ENCODE peak calls at places on chromosomes 7 and 10, in seven cellular contexts. O, S, T, L, B, R and Y are unnamed samples.
A peak's percentile ranks its signal among the peaks of the same experiment; 100 is the strongest.

GRCh38 chr7:40870108-40870507 is 735.3 kb downstream of the SUGCT start:
- DNase-seq in O (no peak), S (no peak), T (no peak), L (no peak), B (no peak), R (no peak), Y (no peak)

GRCh38 chr7:134737561-134738353 is 41.7 kb upstream of the CALD1 start:
- DNase-seq in O (no peak), S (no peak), T (no peak), L (no peak), B (no peak), R (no peak), Y (peak; percentile 70)

GRCh38 chr10:60497364-60497763 is 107.7 kb upstream of the ANK3 start:
- DNase-seq in O (no peak), S (no peak), T (no peak), L (no peak), B (no peak), R (no peak), Y (no peak)

GRCh38 chr7:22565315-22565811 is 65.4 kb upstream of the STEAP1B start:
- DNase-seq in O (no peak), S (no peak), T (no peak), L (no peak), B (no peak), R (no peak), Y (no peak)

GRCh38 chr7:132004528-132004927 is 448.1 kb upstream of the PODXL start:
- DNase-seq in O (peak; percentile 79), S (no peak), T (no peak), L (peak; percentile 21), B (no peak), R (no peak), Y (no peak)

GRCh38 chr10:100637785-100638184 is 102.0 kb downstream of the HIF1AN start:
- DNase-seq in O (no peak), S (no peak), T (peak; percentile 87), L (no peak), B (no peak), R (peak; percentile 35), Y (no peak)

GRCh38 chr10:64365663-64366062 is 844.5 kb downstream of the REEP3 start:
- DNase-seq in O (no peak), S (no peak), T (no peak), L (no peak), B (no peak), R (no peak), Y (no peak)

GRCh38 chr10:19416164-19416563 is 367.6 kb downstream of the MALRD1 start:
- DNase-seq in O (no peak), S (no peak), T (no peak), L (no peak), B (no peak), R (no peak), Y (no peak)

GRCh38 chr7:6015917-6016652 is 7.0 kb downstream of the AIMP2 start:
- DNase-seq in O (no peak), S (peak; percentile 60), T (no peak), L (peak; percentile 84), B (peak; percentile 41), R (no peak), Y (peak; percentile 91)

GRCh38 chr10:5588080-5588453 is 63.3 kb downstream of the CALML3 start:
- DNase-seq in O (no peak), S (no peak), T (no peak), L (no peak), B (no peak), R (no peak), Y (no peak)

GRCh38 chr10:12902135-12902572 is 99.4 kb downstream of the CCDC3 start:
- DNase-seq in O (peak; percentile 79), S (no peak), T (peak; percentile 84), L (peak; percentile 65), B (peak; percentile 37), R (peak; percentile 50), Y (no peak)

GRCh38 chr7:98913612-98914011 is 35.3 kb downstream of the TRRAP start:
- DNase-seq in O (no peak), S (no peak), T (no peak), L (no peak), B (no peak), R (no peak), Y (no peak)

GRCh38 chr10:93826355-93826754 is 67.4 kb upstream of the SLC35G1 start:
- DNase-seq in O (no peak), S (no peak), T (no peak), L (no peak), B (no peak), R (no peak), Y (no peak)

GRCh38 chr7:132084776-132085388 is 491.4 kb downstream of the PLXNA4 start:
- DNase-seq in O (no peak), S (no peak), T (no peak), L (no peak), B (no peak), R (peak; percentile 21), Y (peak; percentile 4)

GRCh38 chr7:94656925-94657731 is 1.2 kb upstream of the SGCE start:
- DNase-seq in O (no peak), S (no peak), T (peak; percentile 51), L (no peak), B (no peak), R (no peak), Y (no peak)

GRCh38 chr7:95550546-95550945 is 45.8 kb downstream of the PDK4 start:
- DNase-seq in O (no peak), S (no peak), T (no peak), L (no peak), B (no peak), R (no peak), Y (no peak)

GRCh38 chr7:111145472-111145871 is 54.5 kb downstream of the LRRN3 start:
- DNase-seq in O (no peak), S (no peak), T (no peak), L (no peak), B (no peak), R (no peak), Y (no peak)

GRCh38 chr7:87474046-87474445 is 1.4 kb downstream of the ABCB4 start:
- DNase-seq in O (no peak), S (no peak), T (no peak), L (no peak), B (no peak), R (no peak), Y (no peak)

GRCh38 chr10:72764151-72764550 is 72.2 kb downstream of the MCU start:
- DNase-seq in O (no peak), S (no peak), T (no peak), L (no peak), B (no peak), R (peak; percentile 23), Y (no peak)

GRCh38 chr7:150448789-150449147 is 1.7 kb upstream of the GIMAP8 start:
- DNase-seq in O (no peak), S (peak; percentile 63), T (peak; percentile 91), L (peak; percentile 55), B (peak; percentile 85), R (peak; percentile 23), Y (peak; percentile 80)

GRCh38 chr7:4017081-4017480 is 665.0 kb upstream of the FOXK1 start:
- DNase-seq in O (peak; percentile 52), S (no peak), T (no peak), L (no peak), B (no peak), R (no peak), Y (no peak)

GRCh38 chr7:138468244-138469123 is 8.4 kb downstream of the TRIM24 start:
- DNase-seq in O (no peak), S (no peak), T (no peak), L (peak; percentile 33), B (no peak), R (no peak), Y (no peak)

GRCh38 chr10:103598654-103599115 is 105.2 kb downstream of the NEURL1 start:
- DNase-seq in O (no peak), S (no peak), T (peak; percentile 81), L (peak; percentile 72), B (peak; percentile 70), R (peak; percentile 72), Y (no peak)
- TF ChIP-seq POLR2AphosphoS5 in O (peak; percentile 11), S (no peak), T (no peak), L (peak; percentile 74), B (peak; percentile 19), R (peak; percentile 33), Y (no peak)

DNA sequence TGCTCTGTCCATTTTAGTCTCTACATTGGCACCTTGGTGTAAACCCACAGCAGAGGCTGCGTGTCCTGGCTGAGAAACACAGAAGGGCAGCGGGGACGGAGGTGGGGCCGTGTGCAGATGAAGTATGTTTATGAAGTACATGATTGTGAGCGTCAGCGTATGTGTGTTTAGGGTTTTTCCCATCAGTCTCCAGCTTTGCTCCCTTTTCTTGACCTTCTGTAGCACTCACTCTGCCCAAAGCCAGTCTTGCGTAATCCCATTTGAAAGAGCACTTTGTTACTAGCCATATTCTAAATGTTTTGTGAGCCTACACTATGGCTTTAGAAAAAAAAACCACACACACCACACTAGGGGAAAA is 750.8 kb upstream of the SORCS1 start:
- DNase-seq in O (no peak), S (no peak), T (no peak), L (no peak), B (no peak), R (peak; percentile 4), Y (no peak)
- H3K4me3 ChIP-seq in O (peak overlapping the region; percentile 30), S (peak overlapping the region; percentile 57), T (peak overlapping the region; percentile 90), L (no peak overlapping the region), B (peak overlapping the region; percentile 35), R (peak overlapping the region; percentile 13), Y (peak overlapping the region; percentile 34)

GRCh38 chr10:4343091-4343490 is 482.9 kb upstream of the AKR1E2 start:
- DNase-seq in O (no peak), S (no peak), T (no peak), L (no peak), B (no peak), R (no peak), Y (no peak)

GRCh38 chr10:4346257-4346656 is 479.8 kb upstream of the AKR1E2 start:
- DNase-seq in O (no peak), S (no peak), T (no peak), L (no peak), B (no peak), R (no peak), Y (no peak)

GRCh38 chr10:4343798-4344370 is 482.1 kb upstream of the AKR1E2 start:
- DNase-seq in O (no peak), S (no peak), T (no peak), L (no peak), B (no peak), R (no peak), Y (no peak)

GRCh38 chr10:4345842-4346241 is 480.2 kb upstream of the AKR1E2 start:
- DNase-seq in O (no peak), S (no peak), T (no peak), L (no peak), B (no peak), R (no peak), Y (no peak)

GRCh38 chr10:4344544-4344994 is 481.4 kb upstream of the AKR1E2 start:
- DNase-seq in O (no peak), S (peak; percentile 57), T (no peak), L (no peak), B (peak; percentile 24), R (no peak), Y (peak; percentile 90)
- TF ChIP-seq POLR2AphosphoS5 in O (peak; percentile 70), S (peak; percentile 47), T (no peak), L (no peak), B (peak; percentile 25), R (no peak), Y (peak; percentile 74)

DNA sequence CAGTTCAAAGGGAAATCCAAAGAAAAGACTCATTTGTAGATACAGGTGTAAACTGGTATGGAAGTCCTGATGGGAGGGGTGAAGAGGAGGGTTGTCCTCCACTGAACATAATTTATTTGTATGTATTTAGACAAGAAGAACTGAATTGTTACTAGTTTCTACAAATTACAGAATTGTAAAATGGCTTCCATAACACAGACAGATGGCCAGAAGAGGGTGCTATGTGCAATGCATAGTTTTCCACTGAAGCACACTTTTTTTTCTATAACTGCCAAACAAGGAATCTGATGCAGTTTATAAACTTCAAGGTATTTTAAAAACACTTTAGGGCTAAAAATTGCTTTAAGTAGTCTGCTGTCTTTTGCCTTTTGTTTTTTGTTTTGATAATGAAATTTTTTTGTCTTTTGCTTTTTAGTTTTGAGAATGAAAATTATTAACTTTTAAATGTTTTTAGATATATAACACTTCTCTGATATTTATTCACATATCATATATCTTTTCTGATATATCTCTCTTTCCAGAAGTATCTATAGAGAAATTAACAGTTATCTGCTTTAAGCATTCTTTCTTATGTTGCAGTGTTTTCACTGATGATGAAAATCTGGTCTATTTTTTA is 58.5 kb downstream of the PHYHIPL start:
- DNase-seq in O (no peak), S (no peak), T (no peak), L (peak; percentile 11), B (peak; percentile 11), R (no peak), Y (no peak)
- H3K4me3 ChIP-seq in O (no peak overlapping the region), S (no peak overlapping the region), T (no peak overlapping the region), L (no peak overlapping the region), B (no peak overlapping the region), R (no peak overlapping the region), Y (no peak overlapping the region)